ENCODE peak calls at places on chromosome 14, in nine cellular contexts. B is CD8-positive, alpha-beta T cell; H is suprapubic skin; F is progenitor cell of endocrine pancreas; Y is A549; I is endothelial cell; R is neural crest cell; O is HFF-Myc; Q is pancreas. Z is an unnamed sample.

GRCh38 chr14:90924618-90925345 is 108.6 kb upstream of the TTC7B start:
- DNase-seq in B (no peak), F (no peak), Y (no peak), Q (no peak), H (no peak), I (no peak), R (no peak), O (no peak), Z (no peak)

GRCh38 chr14:75661499-75661814 is 411 bp downstream of the TTLL5 start:
- DNase-seq in Q (no peak), Y (no peak), B (no peak), F (no peak), H (no peak), O (no peak), I (no peak), R (no peak), Z (no peak)

GRCh38 chr14:21025374-21026151 is 702 bp upstream of the NDRG2 start:
- DNase-seq in F (peak; percentile 38), B (peak; percentile 49), O (no peak), H (peak; percentile 85), I (peak; percentile 21), Y (no peak), Q (peak; percentile 56), R (peak; percentile 23), Z (no peak)

GRCh38 chr14:19754172-19754571 is 10.8 kb downstream of the OR4Q3 start:
- DNase-seq in R (no peak), F (no peak), H (no peak), B (no peak), Q (no peak), I (no peak), Y (no peak), O (no peak), Z (no peak)

GRCh38 chr14:103204852-103205540 is 81.7 kb downstream of the TNFAIP2 start:
- DNase-seq in Y (peak; percentile 81), H (no peak), F (no peak), I (no peak), Q (no peak), O (no peak), B (no peak), R (no peak), Z (no peak)

GRCh38 chr14:58783801-58784511 is 146.2 kb downstream of the DACT1 start:
- DNase-seq in B (no peak), Q (no peak), F (no peak), Y (no peak), O (no peak), R (no peak), I (no peak), H (no peak), Z (no peak)

GRCh38 chr14:65290830-65291229 is 121.7 kb upstream of the FUT8 start:
- DNase-seq in Y (peak; percentile 42), F (no peak), I (no peak), Q (no peak), O (peak; percentile 31), R (no peak), H (no peak), B (no peak), Z (no peak)

GRCh38 chr14:60349663-60350365 is 100.8 kb downstream of the PPM1A start:
- DNase-seq in B (no peak), R (no peak), O (no peak), Y (peak; percentile 58), F (no peak), Q (peak; percentile 16), H (no peak), I (peak; percentile 30), Z (no peak)

GRCh38 chr14:75471059-75471458 is 43.2 kb downstream of the JDP2 start:
- DNase-seq in I (no peak), R (no peak), F (no peak), B (no peak), H (no peak), Q (no peak), Y (no peak), O (no peak), Z (no peak)

GRCh38 chr14:21711360-21711961 is 37.8 kb upstream of the OR4E1 start:
- DNase-seq in B (no peak), H (no peak), I (peak; percentile 35), F (no peak), Q (no peak), R (peak; percentile 39), O (peak; percentile 11), Y (peak; percentile 62), Z (no peak)

GRCh38 chr14:36510078-36510799 is 9.8 kb downstream of the NKX2-1 start:
- DNase-seq in O (no peak), R (no peak), I (no peak), Q (no peak), Y (no peak), H (no peak), B (no peak), F (no peak), Z (no peak)

GRCh38 chr14:52079239-52079956 is 10.5 kb upstream of the NID2 start:
- DNase-seq in I (no peak), F (no peak), B (no peak), R (no peak), Y (no peak), Q (no peak), O (no peak), H (no peak), Z (no peak)

GRCh38 chr14:75042040-75042439 is 9.2 kb downstream of the MLH3 start:
- DNase-seq in F (no peak), H (no peak), I (no peak), B (no peak), Y (peak; percentile 9), Q (no peak), R (no peak), O (no peak), Z (no peak)

GRCh38 chr14:95134304-95134933 is 22.9 kb downstream of the DICER1 start:
- DNase-seq in H (no peak), B (no peak), O (no peak), F (no peak), R (no peak), Y (no peak), Q (no peak), I (no peak), Z (no peak)

GRCh38 chr14:68523994-68524725 is 268.7 kb downstream of the ZFP36L1 start:
- DNase-seq in I (no peak), R (no peak), Q (no peak), O (no peak), Y (no peak), B (no peak), H (no peak), F (no peak), Z (no peak)

GRCh38 chr14:60327447-60328331 is 78.7 kb downstream of the PPM1A start:
- DNase-seq in Q (peak; percentile 71), F (peak; percentile 21), Y (peak; percentile 14), H (no peak), I (peak; percentile 25), O (no peak), R (no peak), B (peak; percentile 58), Z (peak; percentile 58)

GRCh38 chr14:26021759-26022158 is 576.1 kb downstream of the NOVA1 start:
- DNase-seq in Y (no peak), I (no peak), R (no peak), H (no peak), Q (no peak), B (no peak), F (no peak), O (no peak), Z (no peak)

GRCh38 chr14:50260511-50260910 is 29.1 kb upstream of the SOS2 start:
- DNase-seq in Q (no peak), O (peak; percentile 26), F (no peak), H (no peak), I (peak; percentile 16), Y (peak; percentile 40), R (no peak), B (no peak), Z (no peak)

DNA sequence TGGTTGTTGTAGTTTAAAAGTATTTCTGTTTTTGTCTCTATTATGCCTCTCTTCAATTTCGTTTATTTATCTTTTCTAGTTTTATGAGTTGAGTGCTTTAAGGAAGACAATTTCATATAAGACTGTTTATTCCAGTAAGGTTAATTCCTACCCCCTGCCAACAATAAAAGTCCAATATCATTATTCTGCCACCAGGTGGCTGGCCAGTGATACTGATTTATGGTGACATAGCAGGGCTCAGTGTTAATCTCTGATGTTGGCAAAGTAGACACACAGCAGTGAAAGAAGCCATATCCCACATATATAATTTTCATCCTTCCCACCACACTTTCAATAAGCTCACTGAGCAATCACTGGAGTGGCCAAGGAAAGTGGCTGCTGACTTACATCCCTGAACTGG is 69.0 kb upstream of the BMP4 start:
- DNase-seq in B (no peak), Y (peak; percentile 41), O (no peak), R (no peak), H (no peak), I (no peak), Q (no peak), F (no peak), Z (no peak)
- TF ChIP-seq CTCF in B (no peak), Y (peak; percentile 42), O (peak; percentile 35), R (peak; percentile 47), H (no peak), I (peak; percentile 54), Q (no peak), F (peak; percentile 37), Z (no peak)

GRCh38 chr14:93184391-93185332 is at the start of the genes LYSET and MOAP1:
- DNase-seq in Q (peak; percentile 87), I (peak; percentile 90), R (peak; percentile 80), F (peak; percentile 79), O (peak; percentile 19), Y (peak; percentile 88), B (peak; percentile 94), H (peak; percentile 94), Z (peak; percentile 81)
- TF ChIP-seq CTCF in Q (no peak), I (peak; percentile 18), R (peak; percentile 54), F (peak; percentile 56), O (no peak), Y (no peak), B (peak; percentile 49), H (no peak), Z (no peak)

GRCh38 chr14:73748858-73749357 is 34.7 kb upstream of the PNMA1 start:
- DNase-seq in I (no peak), B (no peak), O (no peak), Q (no peak), Y (no peak), H (no peak), R (no peak), F (no peak), Z (no peak)

GRCh38 chr14:73747386-73748211 is 33.4 kb upstream of the PNMA1 start:
- DNase-seq in I (no peak), Y (no peak), O (no peak), R (no peak), B (no peak), F (no peak), Q (no peak), H (no peak), Z (no peak)

GRCh38 chr14:73744874-73745529 is 30.8 kb upstream of the PNMA1 start:
- DNase-seq in Q (no peak), F (no peak), R (no peak), I (no peak), B (no peak), O (no peak), Y (no peak), H (no peak), Z (no peak)

GRCh38 chr14:73745571-73746539 is 31.7 kb upstream of the PNMA1 start:
- DNase-seq in F (no peak), R (no peak), H (no peak), B (no peak), Y (no peak), Q (no peak), I (no peak), O (no peak), Z (no peak)

GRCh38 chr14:73746540-73747385 is 32.6 kb upstream of the PNMA1 start:
- DNase-seq in I (no peak), Y (no peak), H (no peak), F (no peak), R (no peak), B (no peak), Q (no peak), O (no peak), Z (no peak)
- TF ChIP-seq CTCF in I (no peak), Y (no peak), H (no peak), F (no peak), R (no peak), B (no peak), Q (no peak), O (no peak), Z (no peak)

GRCh38 chr14:24938593-24938992 is 111.4 kb downstream of the STXBP6 start:
- DNase-seq in F (no peak), O (no peak), I (no peak), B (no peak), Y (no peak), H (no peak), Q (no peak), R (no peak), Z (no peak)
- TF ChIP-seq CTCF in F (no peak), O (no peak), I (no peak), B (no peak), Y (no peak), H (no peak), Q (no peak), R (no peak), Z (no peak)

Z was measured in activated B cell treated with CpG ODN at 0.5 μM for 24 hours.